ENCODE peak calls at places on chromosomes 13 and 19, in nine cellular contexts. One of them, this sample, is unnamed.

GRCh38 chr19:13128583-13128982 is 10.5 kb downstream of the NACC1 start:
- DNase-seq in tibial artery: no peak
- DNase-seq in Peyer's patch: no peak
- DNase-seq in CD4-positive, alpha-beta T cell: no peak
- DNase-seq in WTC11: no peak
- DNase-seq in A549: no peak
- DNase-seq in progenitor cell of endocrine pancreas: no peak
- DNase-seq in neural crest cell: no peak
- DNase-seq in nephron progenitor cell: no peak
- DNase-seq in this sample: no peak

GRCh38 chr19:49425922-49426592 is 869 bp downstream of the GFY start:
- DNase-seq in tibial artery: no peak
- DNase-seq in Peyer's patch: no peak
- DNase-seq in CD4-positive, alpha-beta T cell: no peak
- DNase-seq in WTC11: peak
- DNase-seq in A549: no peak
- DNase-seq in progenitor cell of endocrine pancreas: no peak
- DNase-seq in neural crest cell: no peak
- DNase-seq in nephron progenitor cell: peak
- DNase-seq in this sample: no peak

GRCh38 chr13:114097893-114098688 is 34.3 kb downstream of the RASA3 start:
- DNase-seq in tibial artery: peak
- DNase-seq in Peyer's patch: no peak
- DNase-seq in CD4-positive, alpha-beta T cell: no peak
- DNase-seq in WTC11: peak
- DNase-seq in A549: no peak
- DNase-seq in progenitor cell of endocrine pancreas: no peak
- DNase-seq in neural crest cell: no peak
- DNase-seq in nephron progenitor cell: no peak
- DNase-seq in this sample: no peak

GRCh38 chr13:33204130-33204927 is 81.2 kb downstream of the STARD13 start:
- DNase-seq in tibial artery: peak
- DNase-seq in Peyer's patch: no peak
- DNase-seq in CD4-positive, alpha-beta T cell: no peak
- DNase-seq in WTC11: no peak
- DNase-seq in A549: no peak
- DNase-seq in progenitor cell of endocrine pancreas: no peak
- DNase-seq in neural crest cell: no peak
- DNase-seq in nephron progenitor cell: no peak
- DNase-seq in this sample: no peak

GRCh38 chr19:17733127-17733526 is 13.8 kb downstream of the MAP1S start:
- DNase-seq in tibial artery: no peak
- DNase-seq in Peyer's patch: no peak
- DNase-seq in CD4-positive, alpha-beta T cell: no peak
- DNase-seq in WTC11: no peak
- DNase-seq in A549: no peak
- DNase-seq in progenitor cell of endocrine pancreas: no peak
- DNase-seq in neural crest cell: no peak
- DNase-seq in nephron progenitor cell: no peak
- DNase-seq in this sample: no peak

GRCh38 chr19:16445238-16446107 is 26.3 kb downstream of the EPS15L1 start:
- DNase-seq in tibial artery: no peak
- DNase-seq in Peyer's patch: peak
- DNase-seq in CD4-positive, alpha-beta T cell: no peak
- DNase-seq in WTC11: no peak
- DNase-seq in A549: no peak
- DNase-seq in progenitor cell of endocrine pancreas: no peak
- DNase-seq in neural crest cell: no peak
- DNase-seq in nephron progenitor cell: no peak
- DNase-seq in this sample: no peak

GRCh38 chr13:94480672-94481145 is 1.2 kb upstream of the DCT start:
- DNase-seq in tibial artery: no peak
- DNase-seq in Peyer's patch: no peak
- DNase-seq in CD4-positive, alpha-beta T cell: no peak
- DNase-seq in WTC11: no peak
- DNase-seq in A549: no peak
- DNase-seq in progenitor cell of endocrine pancreas: no peak
- DNase-seq in neural crest cell: no peak
- DNase-seq in nephron progenitor cell: no peak
- DNase-seq in this sample: no peak

GRCh38 chr19:6232567-6232966 is 47.2 kb downstream of the MLLT1 start:
- DNase-seq in tibial artery: no peak
- DNase-seq in Peyer's patch: no peak
- DNase-seq in CD4-positive, alpha-beta T cell: no peak
- DNase-seq in WTC11: no peak
- DNase-seq in A549: no peak
- DNase-seq in progenitor cell of endocrine pancreas: no peak
- DNase-seq in neural crest cell: no peak
- DNase-seq in nephron progenitor cell: no peak
- DNase-seq in this sample: no peak

DNA sequence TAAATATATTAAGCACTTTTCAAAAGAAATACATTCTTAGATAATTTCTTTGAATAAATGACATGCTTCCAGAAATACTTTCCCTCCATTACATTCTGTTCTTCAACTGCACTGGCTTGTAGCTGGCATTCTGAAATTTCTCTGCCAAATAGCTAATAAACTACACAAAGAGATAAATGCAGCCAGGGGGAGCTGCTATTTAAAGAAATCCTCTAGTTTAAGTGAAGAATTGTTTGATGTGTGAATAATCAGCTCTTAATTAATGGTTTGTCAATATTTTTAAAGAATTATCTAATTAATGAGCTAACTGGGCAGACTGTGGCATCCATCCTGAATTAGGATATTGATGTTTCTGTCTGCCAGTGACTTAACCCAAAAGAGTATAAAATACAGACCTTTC is 30.7 kb downstream of the SLC7A1 start:
- DNase-seq in tibial artery: no peak
- DNase-seq in Peyer's patch: no peak
- DNase-seq in CD4-positive, alpha-beta T cell: no peak
- DNase-seq in WTC11: no peak
- DNase-seq in A549: no peak
- DNase-seq in progenitor cell of endocrine pancreas: no peak
- DNase-seq in neural crest cell: no peak
- DNase-seq in nephron progenitor cell: no peak
- DNase-seq in this sample: no peak
- TF ChIP-seq CTCF in tibial artery: no peak
- TF ChIP-seq CTCF in Peyer's patch: no peak
- TF ChIP-seq CTCF in CD4-positive, alpha-beta T cell: no peak
- TF ChIP-seq CTCF in WTC11: no peak
- TF ChIP-seq CTCF in A549: no peak
- TF ChIP-seq CTCF in progenitor cell of endocrine pancreas: no peak
- TF ChIP-seq CTCF in neural crest cell: no peak
- TF ChIP-seq CTCF in nephron progenitor cell: no peak
- TF ChIP-seq CTCF in this sample: no peak

GRCh38 chr13:112995395-112996091 is 26.5 kb downstream of the MCF2L start:
- DNase-seq in tibial artery: no peak
- DNase-seq in Peyer's patch: no peak
- DNase-seq in CD4-positive, alpha-beta T cell: no peak
- DNase-seq in WTC11: no peak
- DNase-seq in A549: no peak
- DNase-seq in progenitor cell of endocrine pancreas: no peak
- DNase-seq in neural crest cell: no peak
- DNase-seq in nephron progenitor cell: no peak
- DNase-seq in this sample: no peak

GRCh38 chr13:112992931-112993700 is 24.1 kb downstream of the MCF2L start:
- DNase-seq in tibial artery: no peak
- DNase-seq in Peyer's patch: no peak
- DNase-seq in CD4-positive, alpha-beta T cell: no peak
- DNase-seq in WTC11: no peak
- DNase-seq in A549: no peak
- DNase-seq in progenitor cell of endocrine pancreas: no peak
- DNase-seq in neural crest cell: no peak
- DNase-seq in nephron progenitor cell: no peak
- DNase-seq in this sample: no peak

GRCh38 chr13:112996671-112997091 is 27.7 kb downstream of the MCF2L start:
- DNase-seq in tibial artery: no peak
- DNase-seq in Peyer's patch: no peak
- DNase-seq in CD4-positive, alpha-beta T cell: no peak
- DNase-seq in WTC11: no peak
- DNase-seq in A549: no peak
- DNase-seq in progenitor cell of endocrine pancreas: no peak
- DNase-seq in neural crest cell: no peak
- DNase-seq in nephron progenitor cell: no peak
- DNase-seq in this sample: no peak

GRCh38 chr13:112994084-112994780 is 25.2 kb downstream of the MCF2L start:
- DNase-seq in tibial artery: no peak
- DNase-seq in Peyer's patch: no peak
- DNase-seq in CD4-positive, alpha-beta T cell: no peak
- DNase-seq in WTC11: no peak
- DNase-seq in A549: peak
- DNase-seq in progenitor cell of endocrine pancreas: no peak
- DNase-seq in neural crest cell: no peak
- DNase-seq in nephron progenitor cell: no peak
- DNase-seq in this sample: no peak

DNA sequence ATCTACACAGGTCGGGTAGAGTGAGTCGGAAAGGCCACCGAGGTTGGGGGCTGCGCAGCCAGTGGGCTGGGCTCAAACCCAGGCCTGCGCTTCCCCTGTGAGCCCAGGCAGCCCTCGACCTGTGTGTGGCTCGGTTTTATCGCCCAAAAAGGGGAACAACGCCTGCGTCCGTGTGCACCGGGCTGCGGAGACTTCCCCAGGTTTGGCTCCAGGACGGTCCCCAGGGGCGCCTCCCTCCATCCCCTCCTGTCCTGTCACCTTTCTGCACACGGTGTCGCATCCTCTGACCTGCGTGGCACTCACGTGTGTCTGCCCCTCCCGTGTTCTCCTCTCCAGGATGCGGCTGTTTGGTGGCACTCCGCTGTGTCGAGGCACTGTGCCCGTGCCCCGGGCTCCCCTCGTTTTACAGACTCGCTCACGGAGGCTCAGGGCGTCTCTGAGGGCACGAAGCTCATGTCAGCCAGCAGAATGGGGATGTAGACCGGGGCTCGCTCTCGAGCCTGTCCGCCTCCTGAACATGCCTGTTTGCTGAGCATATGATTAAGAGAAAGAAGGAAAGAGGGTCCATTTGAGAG is 25.9 kb downstream of the MCF2L start:
- DNase-seq in tibial artery: no peak
- DNase-seq in Peyer's patch: no peak
- DNase-seq in CD4-positive, alpha-beta T cell: no peak
- DNase-seq in WTC11: no peak
- DNase-seq in A549: no peak
- DNase-seq in progenitor cell of endocrine pancreas: no peak
- DNase-seq in neural crest cell: no peak
- DNase-seq in nephron progenitor cell: no peak
- DNase-seq in this sample: no peak
- TF ChIP-seq CTCF in tibial artery: no peak
- TF ChIP-seq CTCF in Peyer's patch: no peak
- TF ChIP-seq CTCF in CD4-positive, alpha-beta T cell: no peak
- TF ChIP-seq CTCF in WTC11: no peak
- TF ChIP-seq CTCF in A549: no peak
- TF ChIP-seq CTCF in progenitor cell of endocrine pancreas: no peak
- TF ChIP-seq CTCF in neural crest cell: no peak
- TF ChIP-seq CTCF in nephron progenitor cell: no peak
- TF ChIP-seq CTCF in this sample: no peak

GRCh38 chr13:51585234-51585672 is 991 bp downstream of the WDFY2 start:
- DNase-seq in tibial artery: no peak
- DNase-seq in Peyer's patch: no peak
- DNase-seq in CD4-positive, alpha-beta T cell: no peak
- DNase-seq in WTC11: no peak
- DNase-seq in A549: no peak
- DNase-seq in progenitor cell of endocrine pancreas: no peak
- DNase-seq in neural crest cell: no peak
- DNase-seq in nephron progenitor cell: no peak
- DNase-seq in this sample: no peak
- TF ChIP-seq CTCF in tibial artery: no peak
- TF ChIP-seq CTCF in Peyer's patch: no peak
- TF ChIP-seq CTCF in CD4-positive, alpha-beta T cell: no peak
- TF ChIP-seq CTCF in WTC11: no peak
- TF ChIP-seq CTCF in A549: no peak
- TF ChIP-seq CTCF in progenitor cell of endocrine pancreas: no peak
- TF ChIP-seq CTCF in neural crest cell: no peak
- TF ChIP-seq CTCF in nephron progenitor cell: no peak
- TF ChIP-seq CTCF in this sample: no peak

GRCh38 chr19:29667390-29667783 is 2.1 kb downstream of the PLEKHF1 start:
- DNase-seq in tibial artery: peak
- DNase-seq in Peyer's patch: no peak
- DNase-seq in CD4-positive, alpha-beta T cell: no peak
- DNase-seq in WTC11: no peak
- DNase-seq in A549: no peak
- DNase-seq in progenitor cell of endocrine pancreas: no peak
- DNase-seq in neural crest cell: no peak
- DNase-seq in nephron progenitor cell: no peak
- DNase-seq in this sample: no peak

GRCh38 chr19:29667941-29668340 is 2.7 kb downstream of the PLEKHF1 start:
- DNase-seq in tibial artery: peak
- DNase-seq in Peyer's patch: peak
- DNase-seq in CD4-positive, alpha-beta T cell: peak
- DNase-seq in WTC11: no peak
- DNase-seq in A549: no peak
- DNase-seq in progenitor cell of endocrine pancreas: no peak
- DNase-seq in neural crest cell: no peak
- DNase-seq in nephron progenitor cell: no peak
- DNase-seq in this sample: no peak

GRCh38 chr19:29666634-29667389 is 1.6 kb downstream of the PLEKHF1 start:
- DNase-seq in tibial artery: peak
- DNase-seq in Peyer's patch: no peak
- DNase-seq in CD4-positive, alpha-beta T cell: no peak
- DNase-seq in WTC11: peak
- DNase-seq in A549: no peak
- DNase-seq in progenitor cell of endocrine pancreas: no peak
- DNase-seq in neural crest cell: no peak
- DNase-seq in nephron progenitor cell: peak
- DNase-seq in this sample: no peak

GRCh38 chr19:29670255-29670654 is 5.0 kb downstream of the PLEKHF1 start:
- DNase-seq in tibial artery: peak
- DNase-seq in Peyer's patch: no peak
- DNase-seq in CD4-positive, alpha-beta T cell: no peak
- DNase-seq in WTC11: no peak
- DNase-seq in A549: no peak
- DNase-seq in progenitor cell of endocrine pancreas: no peak
- DNase-seq in neural crest cell: no peak
- DNase-seq in nephron progenitor cell: no peak
- DNase-seq in this sample: no peak

DNA sequence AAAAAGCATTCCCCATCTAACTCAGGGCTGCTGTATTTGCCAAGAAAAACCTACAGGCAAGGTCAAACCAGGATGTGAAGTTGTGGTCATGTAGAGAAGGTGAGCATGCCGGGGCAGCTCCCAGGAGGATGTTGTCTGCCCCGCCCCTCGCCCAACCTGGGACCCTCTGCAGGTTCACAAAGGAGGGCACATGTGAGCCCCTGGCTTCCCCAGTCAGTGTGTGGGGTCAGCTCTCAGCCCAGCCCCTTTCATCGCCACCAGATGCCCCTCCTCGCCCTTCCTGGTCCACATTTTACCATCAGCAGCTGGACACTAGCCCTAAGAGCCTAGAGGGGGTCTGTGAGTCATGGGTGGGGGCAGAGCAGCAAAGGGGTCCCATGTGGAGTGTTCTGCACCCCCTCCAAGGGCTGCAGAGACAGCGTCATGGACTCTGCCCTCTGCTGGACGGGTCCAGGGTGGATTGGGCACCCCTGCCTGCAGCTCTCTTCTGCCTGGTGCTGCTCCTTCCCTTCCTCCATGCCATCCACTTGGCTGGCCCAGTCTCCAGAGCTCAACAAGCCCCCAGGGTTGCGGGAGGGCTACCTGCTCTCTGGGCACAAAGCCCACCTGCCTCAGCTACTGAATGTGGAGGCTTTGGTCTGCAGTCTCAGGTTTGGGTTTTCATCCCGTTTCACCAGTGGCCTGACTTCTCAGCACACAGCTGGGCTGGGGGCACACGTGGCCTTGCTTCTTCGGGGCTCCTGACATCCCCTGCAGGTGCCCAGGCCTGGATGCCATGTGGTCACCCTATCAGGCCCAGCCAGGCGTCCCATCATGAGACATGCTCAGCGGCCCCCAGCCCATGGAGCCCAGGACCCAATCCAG is 3.7 kb downstream of the PLEKHF1 start:
- DNase-seq in tibial artery: peak
- DNase-seq in Peyer's patch: no peak
- DNase-seq in CD4-positive, alpha-beta T cell: no peak
- DNase-seq in WTC11: peak
- DNase-seq in A549: no peak
- DNase-seq in progenitor cell of endocrine pancreas: no peak
- DNase-seq in neural crest cell: no peak
- DNase-seq in nephron progenitor cell: no peak
- DNase-seq in this sample: no peak
- TF ChIP-seq CTCF in tibial artery: no peak
- TF ChIP-seq CTCF in Peyer's patch: no peak
- TF ChIP-seq CTCF in CD4-positive, alpha-beta T cell: no peak
- TF ChIP-seq CTCF in WTC11: no peak
- TF ChIP-seq CTCF in A549: peak
- TF ChIP-seq CTCF in progenitor cell of endocrine pancreas: no peak
- TF ChIP-seq CTCF in neural crest cell: no peak
- TF ChIP-seq CTCF in nephron progenitor cell: no peak
- TF ChIP-seq CTCF in this sample: no peak

This sample was measured in type B pancreatic cell.